ENCODE peak calls at places on chromosomes 11 and 22, in nine cellular contexts. O is lower lobe of right lung, X is left ventricle myocardium inferior, N is DND-41, G is PC-9, U is H9, R is ovary, P is fibroblast of lung, Y is A549. M is an unnamed sample.

GRCh38 chr11:81377418-81377817 is 1356.2 kb downstream of the FAM181B start:
- DNase-seq in X (no peak), G (no peak), O (no peak), N (no peak), U (peak), P (no peak), Y (no peak), R (no peak), M (no peak)

GRCh38 chr11:26741036-26741435 is 19.2 kb upstream of the SLC5A12 start:
- DNase-seq in G (no peak), N (no peak), X (no peak), O (no peak), U (no peak), R (no peak), P (peak), Y (no peak), M (peak)

GRCh38 chr22:49962012-49962750 is 1.6 kb downstream of the PIM3 start:
- DNase-seq in N (peak), Y (peak), P (peak), G (peak), X (peak), O (peak), U (peak), R (peak), M (peak)

GRCh38 chr11:116879789-116880402 is 42.5 kb upstream of the APOA1 start:
- DNase-seq in O (no peak), X (no peak), N (peak), U (no peak), R (no peak), G (peak), Y (peak), P (peak), M (peak)

GRCh38 chr11:45379162-45379863 is 93.2 kb upstream of the SYT13 start:
- DNase-seq in G (no peak), N (no peak), O (no peak), X (no peak), U (no peak), P (no peak), Y (no peak), R (no peak), M (no peak)

GRCh38 chr22:28570697-28571373 is 108.8 kb downstream of the TTC28 start:
- DNase-seq in X (no peak), U (no peak), N (no peak), Y (no peak), P (no peak), O (no peak), R (no peak), G (no peak), M (no peak)

GRCh38 chr11:68840661-68841653 is 759 bp downstream of the CPT1A start:
- DNase-seq in Y (peak), X (peak), G (peak), O (peak), P (peak), R (peak), U (no peak), N (peak), M (no peak)

GRCh38 chr11:36540998-36541397 is 26.8 kb upstream of the RAG1 start:
- DNase-seq in N (peak), P (peak), U (peak), X (peak), R (no peak), G (peak), O (no peak), Y (peak), M (peak)

GRCh38 chr11:82701847-82702520 is 31.7 kb downstream of the FAM181B start:
- DNase-seq in U (peak), P (peak), N (peak), G (no peak), O (no peak), X (no peak), R (no peak), Y (peak), M (peak)

GRCh38 chr11:28842716-28843115 is 734.5 kb downstream of the METTL15 start:
- DNase-seq in U (no peak), R (no peak), P (no peak), X (no peak), O (no peak), Y (no peak), N (no peak), G (no peak), M (no peak)

GRCh38 chr22:48161354-48161753 is 1398.9 kb downstream of the TBC1D22A start:
- DNase-seq in G (no peak), X (no peak), R (peak), O (no peak), P (no peak), N (no peak), Y (no peak), U (no peak), M (no peak)

GRCh38 chr11:17719940-17720795 is 797 bp downstream of the MYOD1 start:
- DNase-seq in Y (peak), U (peak), X (no peak), N (no peak), P (peak), G (no peak), O (no peak), R (no peak), M (no peak)

GRCh38 chr11:85095239-85095638 is 531.9 kb downstream of the DLG2 start:
- DNase-seq in X (no peak), O (no peak), G (no peak), N (no peak), U (no peak), R (no peak), P (no peak), Y (no peak), M (no peak)

GRCh38 chr11:105148241-105148640 is 8.7 kb upstream of the CARD18 start:
- DNase-seq in P (peak), G (no peak), N (no peak), O (no peak), U (no peak), Y (no peak), R (no peak), X (no peak), M (peak)

GRCh38 chr11:107354780-107355179 is 102.8 kb downstream of the CWF19L2 start:
- DNase-seq in G (no peak), R (no peak), Y (no peak), X (no peak), N (no peak), O (no peak), U (no peak), P (no peak), M (no peak)

GRCh38 chr11:13289081-13289480 is 11.5 kb downstream of the BMAL1 start:
- DNase-seq in R (no peak), Y (peak), O (no peak), P (peak), U (no peak), X (no peak), G (no peak), N (no peak), M (peak)

GRCh38 chr11:117281159-117281558 is 10.0 kb upstream of the BACE1-AS start:
- DNase-seq in P (peak), O (no peak), Y (peak), X (no peak), U (no peak), R (peak), N (no peak), G (no peak), M (peak)

GRCh38 chr11:45087301-45087700 is 59.1 kb upstream of the PRDM11 start:
- DNase-seq in G (no peak), U (no peak), X (no peak), Y (no peak), O (no peak), P (no peak), N (no peak), R (no peak), M (no peak)

DNA sequence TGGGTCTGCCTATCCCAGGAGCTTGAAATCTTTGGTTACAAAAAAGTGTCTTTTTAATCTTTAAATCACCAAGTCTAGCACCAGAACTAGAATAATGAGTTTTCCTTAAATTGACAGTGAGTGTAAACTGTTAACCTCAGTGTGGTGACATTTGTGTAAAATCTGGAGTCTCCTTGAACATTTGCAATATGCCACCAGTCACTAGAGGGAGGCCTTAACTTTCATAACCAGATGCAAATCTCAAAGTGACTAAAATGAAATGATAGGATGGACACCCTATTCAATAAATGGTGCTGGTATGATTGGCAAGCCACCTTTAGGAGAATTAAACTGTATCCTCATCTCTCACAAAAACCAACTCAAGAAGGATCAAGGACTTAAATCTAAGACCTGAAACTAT is 8.3 kb upstream of the SCGB1D2 start:
- DNase-seq in N (no peak), O (no peak), R (no peak), Y (no peak), U (no peak), P (no peak), X (no peak), G (no peak), M (no peak)
- TF ChIP-seq CTCF in N (peak), O (no peak), R (no peak), Y (no peak), U (no peak), P (peak), X (no peak), G (peak), M (peak)

GRCh38 chr22:20156611-20157415 is 6.0 kb upstream of the CCDC188 start:
- DNase-seq in U (peak), G (peak), Y (peak), O (peak), X (peak), R (peak), P (peak), N (peak), M (peak)
- TF ChIP-seq CTCF in U (peak), G (peak), Y (peak), O (peak), X (peak), R (peak), P (peak), N (peak), M (peak)

GRCh38 chr11:2164861-2165555 is 4.0 kb upstream of the INS start:
- DNase-seq in U (no peak), N (no peak), X (no peak), Y (no peak), G (no peak), O (no peak), R (no peak), P (no peak), M (no peak)

GRCh38 chr11:2165571-2165970 is 4.6 kb upstream of the INS start:
- DNase-seq in N (no peak), Y (no peak), X (no peak), P (no peak), U (no peak), O (no peak), G (no peak), R (no peak), M (no peak)

GRCh38 chr11:2168286-2169000 is 3.2 kb downstream of the TH start:
- DNase-seq in N (no peak), G (no peak), Y (no peak), O (no peak), X (no peak), P (no peak), U (no peak), R (no peak), M (no peak)

GRCh38 chr11:2167141-2168045 is 4.2 kb downstream of the TH start:
- DNase-seq in O (no peak), P (no peak), X (no peak), Y (no peak), N (no peak), G (no peak), R (no peak), U (no peak), M (no peak)

GRCh38 chr11:2166091-2166851 is 5.3 kb upstream of the INS start:
- DNase-seq in R (peak), P (peak), N (no peak), Y (peak), X (no peak), U (peak), O (peak), G (no peak), M (no peak)
- TF ChIP-seq CTCF in R (peak), P (peak), N (no peak), Y (peak), X (peak), U (peak), O (peak), G (peak), M (peak)

GRCh38 chr22:46934172-46934745 is 171.8 kb downstream of the TBC1D22A start:
- DNase-seq in P (no peak), R (no peak), O (no peak), U (no peak), G (no peak), Y (no peak), N (no peak), X (no peak), M (no peak)

GRCh38 chr22:46936378-46936916 is 174.0 kb downstream of the TBC1D22A start:
- DNase-seq in X (no peak), N (no peak), G (no peak), P (peak), U (no peak), Y (no peak), R (peak), O (no peak), M (no peak)

GRCh38 chr22:46934746-46935491 is 172.5 kb downstream of the TBC1D22A start:
- DNase-seq in O (no peak), U (no peak), N (no peak), R (no peak), X (no peak), P (peak), G (peak), Y (peak), M (peak)

GRCh38 chr22:46937185-46937584 is 174.7 kb downstream of the TBC1D22A start:
- DNase-seq in X (no peak), R (no peak), P (no peak), U (no peak), N (no peak), Y (no peak), O (no peak), G (no peak), M (no peak)

GRCh38 chr22:46935506-46936377 is 173.3 kb downstream of the TBC1D22A start:
- DNase-seq in N (no peak), Y (no peak), P (no peak), G (no peak), U (no peak), O (peak), R (no peak), X (no peak), M (no peak)
- TF ChIP-seq CTCF in N (no peak), Y (no peak), P (no peak), G (no peak), U (no peak), O (no peak), R (no peak), X (no peak), M (no peak)

GRCh38 chr22:40247976-40248375 is 70.3 kb downstream of the TNRC6B start:
- DNase-seq in N (peak), X (no peak), P (no peak), O (no peak), R (no peak), G (no peak), Y (no peak), U (no peak), M (no peak)
- TF ChIP-seq CTCF in N (no peak), X (no peak), P (no peak), O (no peak), R (no peak), G (no peak), Y (no peak), U (no peak), M (no peak)

M was measured in HFFc6.